ENCODE peak calls at places on chromosome 22, in seven cellular contexts. One of them, this sample, is unnamed. For H3K4me1, the result is how much of the 10 kb centered on the place peaks cover.

GRCh38 chr22:20054034-20054427 is 26.0 kb upstream of the DGCR8 start:
- DNase-seq in heart left ventricle: no peak
- DNase-seq in PC-9: no peak
- DNase-seq in GM23338: no peak
- DNase-seq in SK-N-SH: no peak
- DNase-seq in effector memory CD4-positive, alpha-beta T cell: no peak
- DNase-seq in IMR-90: no peak
- DNase-seq in this sample: no peak

GRCh38 chr22:36767035-36767775 is 8.7 kb downstream of the IFT27 start:
- DNase-seq in heart left ventricle: no peak
- DNase-seq in PC-9: no peak
- DNase-seq in GM23338: no peak
- DNase-seq in SK-N-SH: no peak
- DNase-seq in effector memory CD4-positive, alpha-beta T cell: no peak
- DNase-seq in IMR-90: no peak
- DNase-seq in this sample: no peak

GRCh38 chr22:47631571-47632102 is 869.2 kb downstream of the TBC1D22A start:
- DNase-seq in heart left ventricle: no peak
- DNase-seq in PC-9: peak
- DNase-seq in GM23338: no peak
- DNase-seq in SK-N-SH: peak
- DNase-seq in effector memory CD4-positive, alpha-beta T cell: no peak
- DNase-seq in IMR-90: no peak
- DNase-seq in this sample: no peak

GRCh38 chr22:36762687-36763260 is 13.1 kb downstream of the IFT27 start:
- DNase-seq in heart left ventricle: peak
- DNase-seq in PC-9: no peak
- DNase-seq in GM23338: no peak
- DNase-seq in SK-N-SH: no peak
- DNase-seq in effector memory CD4-positive, alpha-beta T cell: no peak
- DNase-seq in IMR-90: peak
- DNase-seq in this sample: peak

GRCh38 chr22:33975841-33976240 is 55.6 kb upstream of the LARGE1 start:
- DNase-seq in heart left ventricle: no peak
- DNase-seq in PC-9: no peak
- DNase-seq in GM23338: no peak
- DNase-seq in SK-N-SH: no peak
- DNase-seq in effector memory CD4-positive, alpha-beta T cell: no peak
- DNase-seq in IMR-90: no peak
- DNase-seq in this sample: no peak

GRCh38 chr22:39110631-39111561 is 13.9 kb downstream of the APOBEC3H start:
- DNase-seq in heart left ventricle: no peak
- DNase-seq in PC-9: peak
- DNase-seq in GM23338: no peak
- DNase-seq in SK-N-SH: peak
- DNase-seq in effector memory CD4-positive, alpha-beta T cell: no peak
- DNase-seq in IMR-90: no peak
- DNase-seq in this sample: no peak

GRCh38 chr22:47161631-47162030 is 399.2 kb downstream of the TBC1D22A start:
- DNase-seq in heart left ventricle: peak
- DNase-seq in PC-9: no peak
- DNase-seq in GM23338: no peak
- DNase-seq in SK-N-SH: no peak
- DNase-seq in effector memory CD4-positive, alpha-beta T cell: no peak
- DNase-seq in IMR-90: no peak
- DNase-seq in this sample: no peak

GRCh38 chr22:42294034-42294985 is 23.9 kb upstream of the TCF20 start:
- DNase-seq in heart left ventricle: no peak
- DNase-seq in PC-9: peak
- DNase-seq in GM23338: peak
- DNase-seq in SK-N-SH: no peak
- DNase-seq in effector memory CD4-positive, alpha-beta T cell: no peak
- DNase-seq in IMR-90: peak
- DNase-seq in this sample: no peak

GRCh38 chr22:45781459-45781858 is 109.8 kb downstream of the ATXN10 start:
- DNase-seq in heart left ventricle: no peak
- DNase-seq in PC-9: no peak
- DNase-seq in GM23338: no peak
- DNase-seq in SK-N-SH: no peak
- DNase-seq in effector memory CD4-positive, alpha-beta T cell: no peak
- DNase-seq in IMR-90: peak
- DNase-seq in this sample: no peak

GRCh38 chr22:36891646-36892045 is 21.8 kb upstream of the CSF2RB start:
- DNase-seq in heart left ventricle: no peak
- DNase-seq in PC-9: no peak
- DNase-seq in GM23338: no peak
- DNase-seq in SK-N-SH: no peak
- DNase-seq in effector memory CD4-positive, alpha-beta T cell: no peak
- DNase-seq in IMR-90: no peak
- DNase-seq in this sample: no peak

GRCh38 chr22:36816635-36817428 is at the start of gene PVALB:
- DNase-seq in heart left ventricle: no peak
- DNase-seq in PC-9: peak
- DNase-seq in GM23338: peak
- DNase-seq in SK-N-SH: peak
- DNase-seq in effector memory CD4-positive, alpha-beta T cell: no peak
- DNase-seq in IMR-90: peak
- DNase-seq in this sample: no peak

GRCh38 chr22:20407829-20408228 is 13.9 kb downstream of the ZNF74 start:
- DNase-seq in heart left ventricle: no peak
- DNase-seq in PC-9: no peak
- DNase-seq in GM23338: no peak
- DNase-seq in SK-N-SH: no peak
- DNase-seq in effector memory CD4-positive, alpha-beta T cell: no peak
- DNase-seq in IMR-90: no peak
- DNase-seq in this sample: no peak

GRCh38 chr22:17201285-17201945 is 17.8 kb downstream of the ADA2 start:
- DNase-seq in heart left ventricle: no peak
- DNase-seq in PC-9: no peak
- DNase-seq in GM23338: peak
- DNase-seq in SK-N-SH: no peak
- DNase-seq in effector memory CD4-positive, alpha-beta T cell: no peak
- DNase-seq in IMR-90: peak
- DNase-seq in this sample: no peak

GRCh38 chr22:36486619-36487384 is 5.4 kb upstream of the TXN2 start:
- DNase-seq in heart left ventricle: no peak
- DNase-seq in PC-9: no peak
- DNase-seq in GM23338: peak
- DNase-seq in SK-N-SH: no peak
- DNase-seq in effector memory CD4-positive, alpha-beta T cell: peak
- DNase-seq in IMR-90: peak
- DNase-seq in this sample: no peak

GRCh38 chr22:24807284-24807950 is 1.4 kb downstream of the SGSM1 start:
- DNase-seq in heart left ventricle: no peak
- DNase-seq in PC-9: no peak
- DNase-seq in GM23338: peak
- DNase-seq in SK-N-SH: peak
- DNase-seq in effector memory CD4-positive, alpha-beta T cell: no peak
- DNase-seq in IMR-90: no peak
- DNase-seq in this sample: no peak

GRCh38 chr22:44351685-44352377 is 39.1 kb upstream of the SHISAL1 start:
- DNase-seq in heart left ventricle: no peak
- DNase-seq in PC-9: peak
- DNase-seq in GM23338: peak
- DNase-seq in SK-N-SH: peak
- DNase-seq in effector memory CD4-positive, alpha-beta T cell: no peak
- DNase-seq in IMR-90: peak
- DNase-seq in this sample: no peak

GRCh38 chr22:36027960-36028645 is 521 bp downstream of the RBFOX2 start:
- DNase-seq in heart left ventricle: peak
- DNase-seq in PC-9: no peak
- DNase-seq in GM23338: peak
- DNase-seq in SK-N-SH: peak
- DNase-seq in effector memory CD4-positive, alpha-beta T cell: no peak
- DNase-seq in IMR-90: no peak
- DNase-seq in this sample: peak

GRCh38 chr22:44211256-44211945 is 30.7 kb downstream of the PARVG start:
- DNase-seq in heart left ventricle: no peak
- DNase-seq in PC-9: no peak
- DNase-seq in GM23338: no peak
- DNase-seq in SK-N-SH: no peak
- DNase-seq in effector memory CD4-positive, alpha-beta T cell: no peak
- DNase-seq in IMR-90: no peak
- DNase-seq in this sample: no peak

GRCh38 chr22:35627267-35628041 is 10.3 kb upstream of the MB start:
- DNase-seq in heart left ventricle: peak
- DNase-seq in PC-9: peak
- DNase-seq in GM23338: peak
- DNase-seq in SK-N-SH: peak
- DNase-seq in effector memory CD4-positive, alpha-beta T cell: peak
- DNase-seq in IMR-90: peak
- DNase-seq in this sample: peak

GRCh38 chr22:40721266-40721665 is 42.0 kb downstream of the MCHR1 start:
- DNase-seq in heart left ventricle: no peak
- DNase-seq in PC-9: no peak
- DNase-seq in GM23338: peak
- DNase-seq in SK-N-SH: peak
- DNase-seq in effector memory CD4-positive, alpha-beta T cell: no peak
- DNase-seq in IMR-90: peak
- DNase-seq in this sample: no peak

GRCh38 chr22:36244522-36245391 is 5.4 kb upstream of the APOL2 start:
- DNase-seq in heart left ventricle: no peak
- DNase-seq in PC-9: no peak
- DNase-seq in GM23338: no peak
- DNase-seq in SK-N-SH: no peak
- DNase-seq in effector memory CD4-positive, alpha-beta T cell: no peak
- DNase-seq in IMR-90: peak
- DNase-seq in this sample: no peak

GRCh38 chr22:27317156-27317555 is 484.4 kb downstream of the MN1 start:
- DNase-seq in heart left ventricle: no peak
- DNase-seq in PC-9: no peak
- DNase-seq in GM23338: peak
- DNase-seq in SK-N-SH: no peak
- DNase-seq in effector memory CD4-positive, alpha-beta T cell: no peak
- DNase-seq in IMR-90: no peak
- DNase-seq in this sample: no peak
- H3K4me3 ChIP-seq in heart left ventricle: no peak
- H3K4me3 ChIP-seq in PC-9: no peak
- H3K4me3 ChIP-seq in GM23338: no peak
- H3K4me3 ChIP-seq in SK-N-SH: no peak
- H3K4me3 ChIP-seq in effector memory CD4-positive, alpha-beta T cell: no peak
- H3K4me3 ChIP-seq in IMR-90: no peak
- H3K4me3 ChIP-seq in this sample: no peak

DNA sequence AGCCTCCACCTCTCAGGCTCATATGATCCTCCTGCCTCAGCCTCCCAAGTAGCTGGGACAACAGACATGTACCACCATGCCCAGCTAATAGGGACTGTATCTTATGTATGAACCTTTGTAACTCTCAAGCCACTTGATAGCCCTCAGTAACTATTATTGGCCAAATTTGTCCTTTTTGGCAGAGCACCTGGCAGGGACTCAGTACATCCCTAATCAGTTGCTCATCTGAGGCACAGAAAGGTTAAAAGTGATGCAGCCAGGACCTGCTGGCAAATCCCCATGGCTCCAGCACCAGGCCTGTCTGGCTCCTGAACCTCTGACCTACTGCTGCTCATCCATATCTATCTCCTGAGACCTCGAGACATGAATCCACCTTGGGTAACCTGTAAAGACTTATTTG is 21.1 kb upstream of the XBP1 start:
- DNase-seq in heart left ventricle: no peak
- DNase-seq in PC-9: no peak
- DNase-seq in GM23338: no peak
- DNase-seq in SK-N-SH: no peak
- DNase-seq in effector memory CD4-positive, alpha-beta T cell: no peak
- DNase-seq in IMR-90: no peak
- DNase-seq in this sample: no peak
- H3K4me1 ChIP-seq in heart left ventricle: under half
- H3K4me1 ChIP-seq in PC-9: half or more
- H3K4me1 ChIP-seq in GM23338: under half
- H3K4me1 ChIP-seq in SK-N-SH: under half
- H3K4me1 ChIP-seq in effector memory CD4-positive, alpha-beta T cell: under half
- H3K4me1 ChIP-seq in IMR-90: under half
- H3K4me1 ChIP-seq in this sample: under half

GRCh38 chr22:49347376-49347775 is 480.3 kb downstream of the BRD1 start:
- DNase-seq in heart left ventricle: peak
- DNase-seq in PC-9: no peak
- DNase-seq in GM23338: no peak
- DNase-seq in SK-N-SH: no peak
- DNase-seq in effector memory CD4-positive, alpha-beta T cell: no peak
- DNase-seq in IMR-90: no peak
- DNase-seq in this sample: no peak
- H3K27ac ChIP-seq in heart left ventricle: no peak
- H3K27ac ChIP-seq in PC-9: no peak
- H3K27ac ChIP-seq in GM23338: no peak
- H3K27ac ChIP-seq in SK-N-SH: no peak
- H3K27ac ChIP-seq in effector memory CD4-positive, alpha-beta T cell: no peak
- H3K27ac ChIP-seq in IMR-90: no peak
- H3K27ac ChIP-seq in this sample: no peak

GRCh38 chr22:50314455-50315288 is 7.2 kb upstream of the PLXNB2 start:
- DNase-seq in heart left ventricle: peak
- DNase-seq in PC-9: peak
- DNase-seq in GM23338: peak
- DNase-seq in SK-N-SH: peak
- DNase-seq in effector memory CD4-positive, alpha-beta T cell: peak
- DNase-seq in IMR-90: no peak
- DNase-seq in this sample: peak

GRCh38 chr22:50313021-50313420 is 5.6 kb upstream of the PLXNB2 start:
- DNase-seq in heart left ventricle: no peak
- DNase-seq in PC-9: no peak
- DNase-seq in GM23338: no peak
- DNase-seq in SK-N-SH: no peak
- DNase-seq in effector memory CD4-positive, alpha-beta T cell: no peak
- DNase-seq in IMR-90: no peak
- DNase-seq in this sample: no peak

GRCh38 chr22:50313600-50313999 is 6.2 kb upstream of the PLXNB2 start:
- DNase-seq in heart left ventricle: no peak
- DNase-seq in PC-9: no peak
- DNase-seq in GM23338: no peak
- DNase-seq in SK-N-SH: peak
- DNase-seq in effector memory CD4-positive, alpha-beta T cell: no peak
- DNase-seq in IMR-90: no peak
- DNase-seq in this sample: peak

GRCh38 chr22:50315289-50316113 is 8.1 kb upstream of the PLXNB2 start:
- DNase-seq in heart left ventricle: no peak
- DNase-seq in PC-9: no peak
- DNase-seq in GM23338: no peak
- DNase-seq in SK-N-SH: peak
- DNase-seq in effector memory CD4-positive, alpha-beta T cell: no peak
- DNase-seq in IMR-90: no peak
- DNase-seq in this sample: peak

GRCh38 chr22:50314081-50314454 is 6.6 kb upstream of the PLXNB2 start:
- DNase-seq in heart left ventricle: no peak
- DNase-seq in PC-9: no peak
- DNase-seq in GM23338: no peak
- DNase-seq in SK-N-SH: peak
- DNase-seq in effector memory CD4-positive, alpha-beta T cell: no peak
- DNase-seq in IMR-90: no peak
- DNase-seq in this sample: no peak
- H3K4me3 ChIP-seq in heart left ventricle: peak
- H3K4me3 ChIP-seq in PC-9: no peak
- H3K4me3 ChIP-seq in GM23338: no peak
- H3K4me3 ChIP-seq in SK-N-SH: no peak
- H3K4me3 ChIP-seq in effector memory CD4-positive, alpha-beta T cell: peak
- H3K4me3 ChIP-seq in IMR-90: no peak
- H3K4me3 ChIP-seq in this sample: no peak

This sample was measured in left lung.